ENCODE peak calls at places on chromosomes 13 and 19, in four cellular contexts. D is Peyer's patch, Q is suprapubic skin, W is IMR-90. I is an unnamed sample.
A peak's percentile ranks its signal among the peaks of the same experiment; 100 is the strongest.

GRCh38 chr19:32322541-32322940 is 22.9 kb upstream of the ZNF507 start:
- DNase-seq in Q (no peak), W (no peak), D (peak; percentile 83), I (no peak)

GRCh38 chr13:45674908-45675307 is 27.2 kb upstream of the CBY2 start:
- DNase-seq in D (no peak), Q (no peak), W (peak; percentile 52), I (no peak)

GRCh38 chr13:106649495-106649894 is 81.6 kb upstream of the ARGLU1 start:
- DNase-seq in W (peak; percentile 22), Q (no peak), D (peak; percentile 58), I (no peak)

GRCh38 chr19:48845384-48845783 is 9.1 kb upstream of the HSD17B14 start:
- DNase-seq in Q (no peak), D (no peak), W (no peak), I (no peak)

GRCh38 chr13:20831933-20832332 is 58.2 kb upstream of the EEF1AKMT1 start:
- DNase-seq in Q (no peak), D (no peak), W (no peak), I (no peak)

GRCh38 chr19:558770-559439 is 13.5 kb upstream of the BSG start:
- DNase-seq in Q (no peak), D (no peak), W (peak; percentile 14), I (no peak)

GRCh38 chr19:50658438-50659317 is 9.4 kb downstream of the C19orf81 start:
- DNase-seq in W (peak; percentile 64), D (peak; percentile 61), Q (no peak), I (peak; percentile 16)

GRCh38 chr19:35751839-35752745 is 3.7 kb downstream of the LIN37 start:
- DNase-seq in D (no peak), W (no peak), Q (no peak), I (no peak)

GRCh38 chr19:50025794-50026549 is at the start of gene ZNF473:
- DNase-seq in Q (peak; percentile 97), W (peak; percentile 94), D (peak; percentile 98), I (peak; percentile 90)

GRCh38 chr13:39836038-39836437 is 180.6 kb downstream of the COG6 start:
- DNase-seq in D (no peak), W (no peak), Q (no peak), I (no peak)
- H3K4me1 ChIP-seq in D (no peaks in the 10 kb centered on the region), W (no peaks in the 10 kb centered on the region), Q (no peaks in the 10 kb centered on the region), I (no peaks in the 10 kb centered on the region)

DNA sequence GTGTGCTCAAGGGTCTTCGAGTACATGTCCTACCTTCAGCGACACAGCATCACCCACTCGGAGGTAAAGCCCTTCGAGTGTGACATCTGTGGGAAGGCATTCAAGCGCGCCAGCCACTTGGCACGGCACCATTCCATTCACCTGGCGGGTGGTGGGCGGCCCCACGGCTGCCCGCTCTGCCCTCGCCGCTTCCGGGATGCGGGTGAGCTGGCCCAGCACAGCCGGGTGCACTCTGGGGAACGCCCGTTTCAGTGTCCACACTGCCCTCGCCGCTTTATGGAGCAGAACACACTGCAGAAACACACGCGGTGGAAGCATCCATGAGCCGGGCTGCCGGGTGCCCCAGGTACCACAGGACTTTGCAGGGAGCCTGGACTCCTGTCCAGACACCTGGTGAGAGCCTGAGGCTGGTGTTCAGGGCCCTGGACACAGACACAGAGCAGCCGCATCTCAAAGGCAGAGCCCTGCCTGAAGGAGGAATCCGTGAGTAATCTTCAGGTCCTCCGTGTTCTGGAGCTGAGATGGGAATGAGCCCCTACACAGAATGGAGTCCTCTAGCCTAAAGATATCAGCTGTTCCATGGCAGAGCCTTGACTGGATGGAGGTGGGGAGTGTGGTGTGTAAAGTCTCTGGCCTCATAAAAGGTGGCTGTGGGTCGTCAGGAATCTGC is 1.5 kb downstream of the ZNF581 start:
- DNase-seq in W (no peak), D (no peak), Q (peak; percentile 55), I (no peak)
- TF ChIP-seq POLR2A in W (no peak), D (no peak), Q (no peak), I (no peak)

GRCh38 chr19:5977222-5977784 is 637 bp downstream of the RANBP3 start:
- DNase-seq in D (no peak), Q (no peak), W (no peak), I (no peak)
- H3K4me1 ChIP-seq in D (peaks cover 27% of the 10 kb centered on the region), Q (peaks cover 52% of the 10 kb centered on the region), W (peaks cover 14% of the 10 kb centered on the region), I (peaks cover 70% of the 10 kb centered on the region)

DNA sequence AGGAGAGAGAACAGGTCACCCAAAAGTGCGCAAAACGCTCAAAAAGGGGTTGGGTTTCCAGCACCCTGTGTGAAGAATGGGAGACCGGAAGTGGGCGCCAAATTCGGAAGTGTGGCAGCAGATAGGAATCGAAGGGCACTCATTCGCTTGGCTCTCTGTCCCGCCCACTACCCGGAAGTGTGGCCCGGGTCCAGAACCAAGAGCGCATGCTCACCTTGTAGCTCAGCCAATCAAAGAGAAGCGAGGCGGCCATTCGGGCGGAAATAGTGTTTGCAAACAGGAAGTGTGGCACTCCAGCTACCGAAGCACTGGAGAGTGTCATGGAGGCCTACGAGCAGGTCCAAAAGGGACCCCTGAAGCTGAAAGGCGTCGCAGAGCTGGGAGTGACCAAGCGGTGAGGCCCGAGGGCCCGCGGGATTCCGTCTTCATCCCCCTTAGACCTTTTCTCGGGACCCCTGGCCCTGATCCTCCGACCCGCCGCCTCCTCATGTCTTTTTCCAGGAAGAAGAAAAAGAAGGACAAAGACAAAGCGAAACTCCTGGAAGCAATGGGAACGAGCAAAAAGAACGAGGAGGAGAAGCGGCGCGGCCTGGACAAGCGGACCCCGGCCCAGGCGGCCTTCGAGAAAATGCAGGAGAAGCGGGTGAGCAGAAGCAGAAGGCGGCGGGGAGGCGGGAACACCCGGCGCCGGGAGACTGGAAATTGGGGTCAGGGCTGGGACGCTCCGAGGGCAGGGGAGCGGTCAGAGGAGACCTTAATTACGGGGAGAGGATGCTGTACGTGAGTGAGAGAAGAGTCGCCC is at the start of gene FAM32A:
- DNase-seq in D (peak; percentile 100), W (peak; percentile 99), Q (peak; percentile 100), I (peak; percentile 99)
- TF ChIP-seq POLR2A in D (peak; percentile 88), W (peak; percentile 92), Q (no peak), I (peak; percentile 70)

GRCh38 chr19:38708413-38709024 is 35.8 kb downstream of the CAPN12 start:
- DNase-seq in D (no peak), W (no peak), Q (no peak), I (no peak)
- H3K4me1 ChIP-seq in D (no peaks in the 10 kb centered on the region), W (peaks cover 43% of the 10 kb centered on the region), Q (peaks cover 67% of the 10 kb centered on the region), I (peaks cover 55% of the 10 kb centered on the region)

DNA sequence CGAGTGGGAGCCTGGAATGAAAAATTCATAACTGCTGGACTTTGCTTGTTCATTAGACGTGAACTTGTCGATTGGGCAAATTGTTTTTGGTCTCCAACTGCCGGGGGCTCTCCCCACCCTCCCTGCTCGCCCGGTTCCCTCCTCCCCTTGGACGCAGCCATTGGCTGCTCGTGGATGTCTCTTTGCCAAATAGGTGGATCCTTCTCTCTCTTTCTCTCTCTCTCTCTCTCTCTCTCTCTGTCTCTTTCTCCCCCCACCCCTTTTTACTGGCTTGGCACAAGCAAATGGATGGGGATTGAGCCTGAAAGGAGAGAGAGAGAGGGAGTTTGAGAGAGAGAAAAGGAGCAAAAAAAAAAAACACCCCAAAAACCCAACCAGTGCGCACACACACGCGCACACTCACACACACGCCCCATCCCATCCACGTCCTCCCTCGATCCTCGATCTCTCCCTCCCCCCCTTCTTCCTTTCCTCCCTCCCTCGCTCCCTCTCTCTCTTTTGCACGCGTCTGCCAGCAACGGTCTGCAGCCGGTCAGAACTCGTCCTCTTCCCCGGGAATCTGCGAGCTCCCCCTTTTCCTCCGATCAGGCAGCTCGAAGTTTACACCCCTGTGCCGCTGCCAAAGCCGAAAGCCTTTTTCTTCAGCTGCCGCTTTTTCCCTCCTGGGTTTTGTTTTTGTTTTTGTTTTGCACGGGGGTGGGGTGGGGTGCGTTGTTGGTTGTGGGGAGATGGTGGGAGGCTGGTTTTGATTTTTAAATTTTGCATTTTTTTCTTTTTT is 27.8 kb downstream of the NFIX start:
- DNase-seq in Q (peak; percentile 93), D (peak; percentile 79), W (peak; percentile 95), I (peak; percentile 73)
- TF ChIP-seq POLR2A in Q (no peak), D (no peak), W (no peak), I (no peak)

GRCh38 chr19:41564515-41565383 is 11.2 kb upstream of the CEACAM21 start:
- DNase-seq in Q (no peak), W (no peak), D (no peak), I (no peak)
- H3K4me1 ChIP-seq in Q (peaks cover 8% of the 10 kb centered on the region), W (no peaks in the 10 kb centered on the region), D (peaks cover 10% of the 10 kb centered on the region), I (peaks cover 11% of the 10 kb centered on the region)

GRCh38 chr13:99505814-99506269 is 4.6 kb downstream of the TM9SF2 start:
- DNase-seq in Q (no peak), D (no peak), W (peak; percentile 63), I (no peak)

GRCh38 chr13:99501952-99502310 is 659 bp downstream of the TM9SF2 start:
- DNase-seq in Q (peak; percentile 66), D (peak; percentile 67), W (peak; percentile 31), I (no peak)

GRCh38 chr13:99500839-99501134 is 485 bp upstream of the TM9SF2 start:
- DNase-seq in D (no peak), Q (no peak), W (no peak), I (no peak)

GRCh38 chr13:99498304-99499161 is 2.7 kb upstream of the TM9SF2 start:
- DNase-seq in Q (peak; percentile 98), D (peak; percentile 99), W (peak; percentile 95), I (peak; percentile 93)

DNA sequence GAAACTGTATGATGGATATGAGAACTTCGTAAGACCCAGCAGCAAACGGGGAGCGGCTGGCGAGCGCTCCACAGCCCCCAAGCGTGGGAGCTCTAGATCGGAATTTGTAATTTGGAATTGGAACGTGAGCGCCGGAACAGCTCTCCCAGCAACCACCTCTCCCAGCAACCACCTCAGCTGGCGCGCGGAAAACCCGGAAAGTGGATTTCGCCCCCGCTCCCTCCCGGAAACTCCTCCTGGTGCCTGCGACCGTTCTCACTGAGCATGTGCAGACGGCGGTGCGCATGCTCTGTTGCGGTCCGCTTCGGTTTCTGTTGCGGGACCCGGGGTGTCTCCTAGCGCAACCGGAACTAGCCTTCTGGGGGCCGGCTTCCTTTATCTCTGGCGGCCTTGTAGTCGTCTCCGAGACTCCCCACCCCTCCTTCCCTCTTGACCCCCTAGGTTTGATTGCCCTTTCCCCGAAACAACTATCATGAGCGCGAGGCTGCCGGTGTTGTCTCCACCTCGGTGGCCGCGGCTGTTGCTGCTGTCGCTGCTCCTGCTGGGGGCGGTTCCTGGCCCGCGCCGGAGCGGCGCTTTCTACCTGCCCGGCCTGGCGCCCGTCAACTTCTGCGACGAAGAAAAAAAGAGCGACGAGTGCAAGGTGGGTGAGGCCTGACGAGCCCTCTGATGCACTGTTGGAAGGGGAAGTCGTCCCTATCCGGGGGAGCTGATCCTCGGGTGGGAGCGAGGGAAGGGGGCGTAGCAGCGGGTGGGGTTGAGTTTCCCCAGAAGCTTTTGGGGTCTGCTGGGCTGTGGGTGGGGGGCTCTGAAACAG is at the start of gene TM9SF2:
- DNase-seq in D (peak; percentile 98), Q (peak; percentile 98), W (peak; percentile 97), I (peak; percentile 95)
- TF ChIP-seq POLR2A in D (peak; percentile 82), Q (no peak), W (no peak), I (peak; percentile 63)